ENCODE peak calls at places on chromosomes 11 and 22, in seven cellular contexts. M is transverse colon, C is K562, B is HCT116, T is stomach, L is endothelial cell of umbilical vein, O is GM23338. R is an unnamed sample.

GRCh38 chr11:723120-723883 is 17.3 kb downstream of the EPS8L2 start:
- DNase-seq in M (peak), C (no peak), B (no peak), T (no peak), L (peak), O (peak), R (no peak)

GRCh38 chr11:32422545-32422944 is 12.8 kb downstream of the WT1 start:
- DNase-seq in M (no peak), C (no peak), B (no peak), T (no peak), L (no peak), O (no peak), R (no peak)

GRCh38 chr11:94201004-94201465 is 72.4 kb downstream of the PANX1 start:
- DNase-seq in M (no peak), C (no peak), B (no peak), T (no peak), L (no peak), O (no peak), R (no peak)

GRCh38 chr11:34656062-34656720 is 35.3 kb downstream of the EHF start:
- DNase-seq in M (no peak), C (no peak), B (no peak), T (no peak), L (no peak), O (no peak), R (no peak)

GRCh38 chr11:28146123-28146751 is 38.0 kb downstream of the METTL15 start:
- DNase-seq in M (no peak), C (peak), B (peak), T (no peak), L (peak), O (no peak), R (peak)

GRCh38 chr11:132158091-132158490 is 787.7 kb downstream of the NTM start:
- DNase-seq in M (no peak), C (no peak), B (no peak), T (peak), L (peak), O (peak), R (no peak)

GRCh38 chr22:38153821-38154562 is 27.6 kb downstream of the PLA2G6 start:
- DNase-seq in M (peak), C (no peak), B (no peak), T (no peak), L (no peak), O (peak), R (no peak)

GRCh38 chr11:112216591-112217105 is 9.6 kb upstream of the PTS start:
- DNase-seq in M (no peak), C (no peak), B (no peak), T (no peak), L (no peak), O (no peak), R (no peak)

GRCh38 chr11:76838422-76839068 is 22.2 kb upstream of the ACER3 start:
- DNase-seq in M (no peak), C (peak), B (no peak), T (no peak), L (peak), O (peak), R (no peak)

GRCh38 chr11:9015677-9016076 is 11.9 kb upstream of the NRIP3 start:
- DNase-seq in M (peak), C (peak), B (peak), T (peak), L (peak), O (peak), R (peak)

GRCh38 chr11:70532066-70532440 is 133.7 kb downstream of the CTTN start:
- DNase-seq in M (no peak), C (no peak), B (no peak), T (no peak), L (no peak), O (peak), R (no peak)

GRCh38 chr11:44632466-44633123 is 67.1 kb downstream of the CD82 start:
- DNase-seq in M (peak), C (peak), B (peak), T (peak), L (peak), O (peak), R (peak)

GRCh38 chr22:41367039-41367679 is 14.6 kb upstream of the TEF start:
- DNase-seq in M (peak), C (peak), B (peak), T (peak), L (peak), O (peak), R (peak)

GRCh38 chr11:68441466-68442230 is 18.9 kb upstream of the PPP6R3 start:
- DNase-seq in M (no peak), C (no peak), B (no peak), T (no peak), L (no peak), O (no peak), R (no peak)

GRCh38 chr11:64121637-64122410 is 44.1 kb downstream of the MACROD1 start:
- DNase-seq in M (no peak), C (no peak), B (no peak), T (no peak), L (no peak), O (no peak), R (no peak)

GRCh38 chr11:617248-617911 is 1.6 kb upstream of the IRF7 start:
- DNase-seq in M (no peak), C (no peak), B (no peak), T (no peak), L (no peak), O (no peak), R (no peak)

GRCh38 chr22:39392341-39392948 is 7.1 kb upstream of the TAB1 start:
- DNase-seq in M (no peak), C (no peak), B (no peak), T (no peak), L (no peak), O (no peak), R (peak)

DNA sequence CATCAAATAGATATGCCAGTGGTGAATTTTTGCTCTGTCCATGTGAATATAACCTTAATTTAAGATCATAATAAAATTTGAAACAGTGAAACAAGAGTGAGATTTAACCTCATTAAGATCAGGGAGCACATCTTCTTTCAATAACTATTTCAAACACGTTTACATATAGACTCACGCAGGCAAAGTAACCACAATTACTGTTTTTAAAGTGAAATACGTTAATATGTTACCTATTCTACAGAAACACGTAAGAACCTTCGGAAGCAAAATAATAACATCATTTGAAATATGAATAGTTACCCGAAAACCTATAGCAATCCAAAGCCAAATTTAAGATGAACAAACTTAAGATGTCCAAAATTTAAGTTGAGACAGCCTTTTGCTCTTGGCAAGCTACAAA is 136.2 kb upstream of the ZC3H12C start:
- DNase-seq in M (no peak), C (no peak), B (no peak), T (no peak), L (no peak), O (no peak), R (no peak)
- TF ChIP-seq POLR2AphosphoS5 in M (no peak), C (no peak), B (no peak), T (no peak), L (no peak), O (no peak), R (no peak)

GRCh38 chr11:11177156-11177808 is 175.8 kb downstream of the CSNK2A3 start:
- DNase-seq in M (no peak), C (no peak), B (no peak), T (no peak), L (no peak), O (no peak), R (no peak)

GRCh38 chr11:11178671-11179070 is 174.4 kb downstream of the CSNK2A3 start:
- DNase-seq in M (no peak), C (no peak), B (no peak), T (no peak), L (no peak), O (no peak), R (no peak)

GRCh38 chr11:11173316-11174025 is 179.6 kb downstream of the CSNK2A3 start:
- DNase-seq in M (no peak), C (no peak), B (no peak), T (no peak), L (no peak), O (no peak), R (no peak)

GRCh38 chr11:11179239-11179638 is 173.8 kb downstream of the CSNK2A3 start:
- DNase-seq in M (no peak), C (no peak), B (peak), T (no peak), L (no peak), O (no peak), R (no peak)
- TF ChIP-seq POLR2AphosphoS5 in M (peak), C (no peak), B (no peak), T (peak), L (no peak), O (no peak), R (no peak)

GRCh38 chr11:73308963-73309960 is 1.2 kb downstream of the ARHGEF17 start:
- DNase-seq in M (peak), C (peak), B (peak), T (peak), L (peak), O (peak), R (peak)

GRCh38 chr11:73308003-73308962 is at the start of gene ARHGEF17:
- DNase-seq in M (peak), C (peak), B (peak), T (peak), L (peak), O (peak), R (peak)

GRCh38 chr11:73306977-73307322 is 1.1 kb upstream of the ARHGEF17 start:
- DNase-seq in M (no peak), C (no peak), B (no peak), T (no peak), L (no peak), O (no peak), R (no peak)

GRCh38 chr11:73306069-73306468 is 2.0 kb upstream of the ARHGEF17 start:
- DNase-seq in M (no peak), C (no peak), B (no peak), T (no peak), L (no peak), O (peak), R (no peak)

DNA sequence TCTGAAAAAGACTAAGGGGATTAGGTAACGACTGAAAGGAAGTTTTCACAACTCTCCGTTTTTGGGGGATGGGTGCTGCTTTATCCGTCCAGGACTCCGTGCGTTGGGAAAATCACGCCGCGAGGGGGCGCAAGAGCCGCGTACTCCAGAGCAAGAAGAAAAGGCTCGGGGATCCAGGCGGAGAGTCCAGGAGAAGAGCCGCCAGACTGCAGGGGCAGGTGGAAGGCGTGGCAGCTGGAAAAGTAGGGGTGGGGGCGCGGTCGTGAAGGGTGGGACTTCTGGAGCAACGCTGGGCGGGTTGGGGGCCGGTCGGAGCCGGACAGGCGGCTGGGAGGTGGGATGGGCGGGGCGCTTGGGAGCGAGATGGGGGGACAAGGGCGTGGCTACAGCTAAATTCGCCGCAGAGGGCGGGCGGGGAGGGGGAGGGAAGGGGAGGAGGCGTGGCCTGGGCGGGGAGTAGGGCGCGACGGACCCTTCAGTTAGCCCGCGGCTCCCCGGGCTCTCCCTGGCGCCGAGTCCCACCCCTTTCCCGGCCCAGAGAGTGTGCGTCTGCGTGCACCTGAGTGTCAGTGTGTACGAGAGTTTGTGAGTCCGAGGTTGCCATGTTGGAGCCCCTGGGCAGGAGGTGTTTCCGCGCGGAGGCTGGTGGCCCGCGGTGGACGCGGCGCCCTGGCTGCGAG is 613 bp upstream of the ARHGEF17 start:
- DNase-seq in M (peak), C (peak), B (peak), T (peak), L (peak), O (peak), R (peak)
- TF ChIP-seq POLR2AphosphoS5 in M (peak), C (no peak), B (peak), T (peak), L (peak), O (no peak), R (peak)

DNA sequence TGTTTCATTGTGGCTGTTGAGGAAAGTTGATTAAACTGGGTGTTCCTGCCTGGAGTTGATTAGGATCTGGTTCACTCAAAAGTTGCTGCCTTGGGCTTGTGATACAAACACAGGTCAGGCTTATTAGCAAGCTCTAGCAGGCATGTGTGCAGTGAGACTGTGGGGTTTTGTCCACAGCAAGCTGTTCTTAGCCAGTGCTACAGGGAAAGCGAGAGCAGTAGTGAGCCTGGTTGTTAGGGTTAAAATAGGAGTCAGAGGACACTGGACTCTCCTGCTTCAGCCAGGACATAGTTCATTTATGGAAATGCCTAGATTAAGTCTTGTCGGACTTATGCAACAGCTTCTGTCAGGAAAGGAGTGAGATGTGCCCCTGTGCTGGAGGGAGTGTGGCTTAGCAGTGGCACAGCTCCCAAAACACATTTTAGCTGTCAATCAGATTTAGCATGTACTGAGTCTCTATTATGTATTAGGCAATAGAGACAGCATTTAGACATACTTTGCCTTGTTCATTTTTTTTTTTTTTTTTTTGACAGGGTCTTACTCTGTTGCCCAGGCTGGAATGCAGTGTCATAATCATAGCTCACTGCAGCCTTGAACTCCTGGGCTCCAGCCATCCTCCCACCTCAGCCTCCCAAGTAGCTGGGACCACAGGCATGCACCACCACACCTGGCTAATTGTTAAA is 8.7 kb downstream of the SNRPD3 start:
- DNase-seq in M (no peak), C (no peak), B (no peak), T (no peak), L (no peak), O (no peak), R (no peak)
- TF ChIP-seq POLR2AphosphoS5 in M (no peak), C (no peak), B (no peak), T (no peak), L (no peak), O (no peak), R (no peak)

DNA sequence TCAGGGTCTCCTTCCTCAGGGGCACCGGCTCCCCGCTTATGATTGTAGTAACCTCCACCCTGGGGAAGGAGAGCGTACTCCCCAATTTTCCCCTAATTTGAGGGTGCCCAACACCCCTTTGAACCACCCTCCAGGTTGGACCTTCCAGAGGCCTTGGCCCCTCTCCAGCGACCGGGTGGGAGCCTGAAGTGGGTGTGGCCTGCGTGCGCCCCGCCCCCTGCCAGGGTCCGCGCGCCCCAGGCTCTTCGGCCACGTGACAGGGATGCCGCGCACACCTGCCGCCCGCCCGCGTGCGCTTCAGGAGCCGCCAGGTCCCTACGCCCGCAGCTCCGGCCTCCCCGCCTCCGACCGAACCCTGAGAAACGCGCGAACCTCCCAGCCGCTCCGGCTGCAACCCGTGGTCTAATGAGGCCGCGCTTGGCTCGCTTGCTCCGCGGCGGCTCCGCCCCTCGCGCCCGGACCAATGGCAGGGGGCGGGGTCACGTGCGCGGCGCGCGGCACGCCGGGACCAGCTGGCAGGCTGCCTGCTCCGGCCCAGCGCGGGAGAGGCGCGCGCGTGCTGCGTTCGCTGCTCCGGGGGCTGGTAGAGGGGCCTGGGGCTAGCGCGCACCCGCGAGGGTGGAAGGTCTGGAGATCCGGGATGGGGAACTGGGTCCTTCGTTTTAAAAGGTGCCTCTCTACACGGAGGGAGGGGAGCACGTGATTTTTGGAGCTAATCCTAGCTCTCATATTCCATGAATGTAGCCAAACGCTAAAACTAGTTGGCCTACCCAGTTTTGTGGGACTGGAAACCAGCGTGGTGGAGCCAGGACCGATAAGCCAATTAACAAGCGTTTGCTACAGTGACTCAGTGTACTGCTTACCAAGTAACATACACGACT is at the start of gene FOXRED2:
- DNase-seq in M (peak), C (peak), B (no peak), T (peak), L (peak), O (peak), R (peak)
- TF ChIP-seq POLR2AphosphoS5 in M (peak), C (peak), B (peak), T (peak), L (peak), O (peak), R (peak)

DNA sequence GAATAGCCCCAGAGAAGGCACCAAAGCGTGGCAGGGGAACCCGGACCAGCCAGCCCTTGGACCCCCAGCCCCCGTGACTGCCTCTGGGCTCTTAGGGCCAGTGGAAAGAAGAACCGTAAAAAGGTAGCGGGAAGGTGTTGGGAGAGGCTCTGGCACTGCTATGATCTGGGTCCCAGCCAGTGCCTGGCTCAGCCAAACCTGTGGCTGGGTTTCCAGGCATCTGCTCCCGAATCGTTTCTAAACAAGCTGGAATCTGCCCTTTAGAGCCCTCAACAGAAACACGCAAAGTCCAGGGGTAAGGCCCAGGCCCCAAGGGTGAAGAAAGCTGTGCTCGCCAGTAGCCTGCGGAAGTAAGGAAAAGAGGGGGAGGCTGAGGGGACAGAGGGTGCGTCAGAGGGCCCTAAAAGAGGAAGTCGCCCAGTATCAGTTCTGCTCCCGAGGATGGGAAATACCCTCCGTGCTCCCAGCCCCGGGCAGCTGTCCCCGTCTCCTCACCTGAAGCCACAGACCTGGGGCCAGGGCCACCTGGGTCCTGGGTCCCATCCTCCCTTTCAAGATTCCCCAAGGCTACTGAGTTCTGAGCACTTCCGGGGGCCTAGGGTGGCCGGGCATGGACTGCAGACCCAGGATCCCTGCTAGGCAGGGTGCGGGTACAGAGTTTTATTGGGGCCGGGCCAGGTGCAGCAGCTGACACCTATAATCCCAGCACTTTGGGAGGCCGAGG is 24.7 kb downstream of the IL10RA start:
- DNase-seq in M (peak), C (no peak), B (no peak), T (peak), L (no peak), O (no peak), R (peak)
- TF ChIP-seq POLR2AphosphoS5 in M (no peak), C (no peak), B (no peak), T (no peak), L (no peak), O (no peak), R (peak)